ENCODE peak calls at places on chromosome 22, in seven cellular contexts. V is tibial nerve, T is Peyer's patch, I is uterus, W is A549, H is IMR-90, X is transverse colon. Y is an unnamed sample.

GRCh38 chr22:33105501-33105911 is 47.3 kb upstream of the SYN3 start:
- DNase-seq in T (no peak), V (no peak), H (peak; percentile 28), X (no peak), I (peak; percentile 42), W (no peak), Y (no peak)

GRCh38 chr22:37420656-37421467 is 6.4 kb downstream of the ELFN2 start:
- DNase-seq in V (no peak), I (no peak), T (no peak), H (peak; percentile 54), W (no peak), X (no peak), Y (no peak)

GRCh38 chr22:46864314-46865051 is 102.0 kb downstream of the TBC1D22A start:
- DNase-seq in T (no peak), W (no peak), H (no peak), I (no peak), V (no peak), X (no peak), Y (no peak)

GRCh38 chr22:21450320-21450831 is 16.8 kb upstream of the TMEM191C start:
- DNase-seq in I (no peak), W (no peak), H (no peak), V (peak; percentile 10), T (peak; percentile 29), X (no peak), Y (peak; percentile 40)

GRCh38 chr22:49307071-49307830 is 520.4 kb downstream of the BRD1 start:
- DNase-seq in W (no peak), V (no peak), T (peak; percentile 36), I (no peak), H (no peak), X (no peak), Y (peak; percentile 48)

GRCh38 chr22:17921871-17922821 is 102.2 kb downstream of the MICAL3 start:
- DNase-seq in W (no peak), H (no peak), V (no peak), I (no peak), T (peak; percentile 42), X (peak; percentile 53), Y (no peak)

GRCh38 chr22:32502346-32502745 is 27.7 kb downstream of the FBXO7 start:
- DNase-seq in H (no peak), X (no peak), I (no peak), T (no peak), V (no peak), W (no peak), Y (no peak)

GRCh38 chr22:48722661-48723060 is 1105.0 kb downstream of the BRD1 start:
- DNase-seq in H (no peak), T (no peak), V (no peak), I (no peak), W (no peak), X (no peak), Y (peak; percentile 2)

GRCh38 chr22:24969588-24970301 is 17.2 kb downstream of the KIAA1671 start:
- DNase-seq in T (peak; percentile 70), X (peak; percentile 19), W (no peak), V (peak; percentile 47), H (no peak), I (no peak), Y (no peak)

GRCh38 chr22:44347549-44347948 is 34.8 kb upstream of the SHISAL1 start:
- DNase-seq in V (no peak), H (no peak), I (no peak), X (no peak), W (no peak), T (no peak), Y (no peak)

DNA sequence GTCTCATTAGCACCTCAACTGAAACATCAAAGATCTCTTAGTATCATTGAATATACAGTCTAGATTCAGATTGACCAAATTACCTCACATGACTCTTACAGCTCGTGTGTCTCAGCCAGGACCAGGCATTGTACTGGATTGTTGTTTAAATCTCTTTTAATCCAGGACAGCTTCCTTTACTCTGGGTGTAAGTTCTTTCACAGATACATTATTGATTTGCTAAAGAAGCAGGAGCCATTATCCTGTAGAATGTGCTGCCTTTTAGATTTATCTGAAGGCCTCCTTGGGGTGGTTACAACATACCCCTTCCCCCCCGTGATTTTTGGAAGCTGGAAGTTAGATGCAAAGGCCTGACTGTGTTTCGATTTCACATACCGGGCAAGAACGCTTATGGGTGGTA is 4.2 kb downstream of the MCM5 start:
- DNase-seq in H (no peak), W (no peak), X (no peak), T (no peak), I (no peak), V (no peak), Y (no peak)
- TF ChIP-seq POLR2A in H (no peak), W (no peak), X (no peak), T (no peak), I (no peak), V (no peak), Y (no peak)

GRCh38 chr22:31495343-31495742 is 993 bp upstream of the SFI1 start:
- DNase-seq in I (no peak), V (no peak), X (no peak), W (no peak), H (no peak), T (no peak), Y (no peak)
- H3K4me3 ChIP-seq in I (peak overlapping the region; percentile 58), V (peak overlapping the region; percentile 97), X (peak overlapping the region; percentile 74), W (peak overlapping the region; percentile 78), H (peak overlapping the region; percentile 77), T (peak overlapping the region; percentile 75), Y (peak overlapping the region; percentile 83)

DNA sequence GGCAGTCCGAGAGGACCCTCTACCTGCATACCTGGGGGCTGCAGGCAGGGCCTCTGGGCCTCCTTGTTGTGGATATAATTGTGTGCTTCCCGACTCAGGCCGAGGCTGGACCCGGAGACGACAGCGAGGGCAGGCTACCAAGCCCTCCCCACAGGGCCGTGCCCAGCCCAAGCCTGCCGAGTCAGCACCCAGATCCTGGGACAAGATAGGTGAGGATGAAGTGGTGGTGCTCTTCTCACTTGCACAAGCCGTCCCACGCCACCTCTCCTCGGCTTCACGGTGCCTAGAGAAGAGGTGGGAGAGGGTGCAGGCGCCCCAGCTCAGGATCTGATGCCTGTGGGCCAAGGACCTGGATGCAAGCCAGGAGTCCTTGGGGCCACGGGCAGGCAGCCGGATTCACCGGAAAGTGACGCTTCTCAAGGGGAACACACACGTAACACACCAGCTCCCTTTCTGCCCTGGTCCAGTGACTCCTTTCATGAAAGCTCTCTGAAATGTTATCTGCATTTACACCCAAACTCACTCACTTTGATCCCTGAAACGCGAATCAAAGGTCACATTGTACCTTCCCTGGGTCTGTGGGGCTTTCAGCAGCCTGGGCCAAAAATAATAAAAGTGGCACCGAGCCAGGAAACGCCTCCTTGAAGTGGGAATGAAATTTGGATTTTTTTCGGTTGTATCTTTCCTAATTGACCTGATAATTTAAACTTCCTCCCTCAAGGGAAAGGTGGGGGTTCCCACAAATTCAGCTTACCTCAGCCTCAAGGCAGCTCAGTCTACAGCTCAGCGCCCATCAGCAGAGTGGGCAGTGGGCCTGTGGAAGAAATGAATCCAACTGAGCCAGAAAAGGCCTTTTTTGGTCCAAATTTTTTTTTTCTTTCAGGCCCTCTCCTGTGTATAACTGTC is 1.1 kb upstream of the GNB1L start:
- DNase-seq in X (peak; percentile 59), I (peak; percentile 63), T (peak; percentile 80), V (no peak), H (peak; percentile 35), W (peak; percentile 70), Y (peak; percentile 85)
- TF ChIP-seq POLR2A in X (no peak), I (no peak), T (no peak), V (no peak), H (no peak), W (peak; percentile 22), Y (no peak)

DNA sequence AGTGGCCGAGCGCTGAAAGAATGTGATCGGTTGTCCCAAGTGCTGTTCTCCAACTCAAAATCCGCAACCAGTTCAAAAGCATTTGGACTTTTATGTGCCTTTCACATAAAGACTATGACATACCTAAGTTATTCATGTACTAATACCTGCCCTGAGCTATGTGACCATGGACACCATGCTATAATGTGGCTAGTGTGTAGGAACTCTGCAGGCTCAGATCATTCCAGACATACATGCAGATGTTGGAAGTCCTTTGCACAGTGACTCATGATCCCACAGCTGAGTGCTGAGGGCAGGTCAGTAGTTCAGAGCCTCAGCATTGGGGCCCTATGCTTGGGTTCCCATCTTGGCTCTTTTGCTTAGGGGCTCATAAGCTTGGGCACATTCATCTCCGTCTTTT is 95.4 kb downstream of the IGLL1 start:
- DNase-seq in I (no peak), H (no peak), W (no peak), T (no peak), V (no peak), X (no peak), Y (no peak)
- H3K4me3 ChIP-seq in I (no peak overlapping the region), H (no peak overlapping the region), W (no peak overlapping the region), T (no peak overlapping the region), V (no peak overlapping the region), X (no peak overlapping the region), Y (no peak overlapping the region)

DNA sequence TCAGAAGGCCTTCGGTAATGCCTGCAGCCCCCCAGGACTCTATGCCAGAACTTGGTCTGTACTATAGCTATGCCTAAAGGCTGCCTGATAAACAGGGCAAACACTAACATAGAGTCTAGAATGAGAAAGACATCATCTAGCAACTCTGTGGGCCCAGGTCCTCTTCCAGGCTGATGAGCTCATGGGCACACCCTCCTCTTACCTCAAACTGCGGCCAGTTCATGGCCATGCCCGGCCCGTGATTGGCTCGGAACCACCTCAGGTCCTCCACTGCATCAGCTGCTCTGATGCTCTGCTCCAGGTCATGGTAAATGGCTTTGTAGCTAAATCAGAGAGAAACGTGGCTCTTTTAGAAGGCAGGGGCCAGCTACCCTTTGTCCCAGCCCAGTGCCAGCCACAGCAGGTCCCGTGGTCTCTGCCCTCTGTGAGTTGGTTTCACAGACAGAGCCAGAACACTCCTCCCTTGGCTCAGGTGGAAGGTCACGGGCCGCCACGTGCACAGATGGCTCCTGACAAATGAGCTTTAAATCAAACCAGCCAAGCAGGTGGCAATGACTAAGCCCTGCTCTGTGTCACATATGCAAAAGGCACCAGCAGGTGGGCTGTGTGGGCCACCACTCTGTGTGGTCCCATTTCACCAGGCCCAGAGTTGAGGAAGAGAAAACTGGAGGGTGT is 25.0 kb upstream of the ARFGAP3 start:
- DNase-seq in T (peak; percentile 83), W (no peak), X (peak; percentile 48), V (no peak), H (no peak), I (no peak), Y (no peak)
- TF ChIP-seq POLR2A in T (no peak), W (no peak), X (no peak), V (no peak), H (no peak), I (no peak), Y (no peak)

GRCh38 chr22:42834177-42834949 is 22.7 kb downstream of the ARFGAP3 start:
- DNase-seq in V (no peak), T (no peak), W (no peak), I (no peak), X (no peak), H (no peak), Y (no peak)
- H3K4me3 ChIP-seq in V (no peak overlapping the region), T (no peak overlapping the region), W (no peak overlapping the region), I (no peak overlapping the region), X (no peak overlapping the region), H (no peak overlapping the region), Y (no peak overlapping the region)

DNA sequence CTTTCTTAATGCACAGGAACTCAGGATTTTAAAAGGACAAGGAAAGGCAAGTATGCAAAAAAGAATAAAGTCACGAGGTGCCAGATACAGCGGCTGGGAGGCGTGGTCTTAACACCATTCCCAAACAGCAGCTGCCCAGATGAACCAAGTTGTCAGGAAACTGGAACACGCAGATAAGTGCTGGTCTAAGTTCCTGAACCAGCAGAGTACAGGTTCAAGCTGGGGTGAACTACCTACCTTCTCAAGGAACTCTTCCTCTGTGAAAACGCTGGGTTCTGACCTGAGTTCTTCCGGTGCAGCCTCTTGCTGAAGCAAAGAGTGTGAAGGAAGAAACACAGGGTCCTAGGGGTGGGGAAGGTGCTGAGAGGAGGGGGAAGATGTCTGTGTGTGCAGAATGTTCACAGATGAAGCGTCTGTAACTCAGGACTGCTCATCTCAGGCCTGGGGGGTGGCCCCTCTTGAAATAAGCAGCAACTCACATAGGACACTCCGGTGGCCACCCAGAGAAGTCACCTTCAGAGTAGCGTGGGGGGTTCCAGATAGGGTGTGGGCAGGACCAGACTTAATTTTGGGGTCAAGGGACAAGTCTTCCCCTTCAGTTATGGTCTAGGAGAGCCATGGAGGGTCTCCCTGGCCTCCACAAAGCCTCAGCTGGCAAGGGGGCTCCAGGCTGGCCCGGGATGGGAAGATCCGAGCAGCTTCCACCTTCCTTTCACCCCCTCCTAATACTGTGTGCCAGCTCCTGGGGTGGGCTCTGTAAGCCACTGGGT is 3.2 kb downstream of the TPST2 start:
- DNase-seq in I (no peak), H (no peak), X (peak; percentile 28), T (no peak), W (no peak), V (no peak), Y (peak; percentile 57)
- TF ChIP-seq POLR2A in I (no peak), H (no peak), X (no peak), T (no peak), W (no peak), V (no peak), Y (no peak)